ENCODE peak calls at places on chromosomes 16 and 17, in eight cellular contexts. H is fibroblast of mammary gland, J is adrenal gland, V is GM12878, B is ascending aorta, L is mucosa of descending colon, D is fibroblast of lung, R is thoracic aorta. W is an unnamed sample.
A peak's percentile ranks its signal among the peaks of the same experiment; 100 is the strongest.

GRCh38 chr17:61551255-61551742 is 39.7 kb downstream of the NACA2 start:
- DNase-seq in J (no peak), H (peak; percentile 57), V (no peak), L (no peak), D (peak; percentile 79), R (no peak), B (no peak), W (no peak)

GRCh38 chr17:28747046-28747691 is 3.4 kb downstream of the TRAF4 start:
- DNase-seq in L (peak; percentile 74), J (peak; percentile 69), V (no peak), B (no peak), R (no peak), H (no peak), D (no peak), W (peak; percentile 65)

GRCh38 chr17:75622071-75622470 is 11.2 kb upstream of the SMIM5 start:
- DNase-seq in H (no peak), R (no peak), V (no peak), L (no peak), J (no peak), D (no peak), B (no peak), W (no peak)

GRCh38 chr16:58578642-58579041 is 51.0 kb downstream of the CNOT1 start:
- DNase-seq in D (no peak), B (no peak), V (no peak), L (no peak), H (no peak), R (no peak), J (no peak), W (no peak)

GRCh38 chr17:58520843-58521430 is 6.5 kb upstream of the MTMR4 start:
- DNase-seq in D (no peak), J (no peak), H (peak; percentile 18), R (no peak), L (no peak), V (no peak), B (no peak), W (no peak)

GRCh38 chr17:8470447-8471047 is 34.9 kb downstream of the NDEL1 start:
- DNase-seq in R (no peak), J (peak; percentile 95), D (no peak), V (no peak), L (no peak), H (peak; percentile 52), B (no peak), W (no peak)

GRCh38 chr16:12833939-12834338 is 30.3 kb upstream of the CPPED1 start:
- DNase-seq in L (no peak), B (no peak), J (peak; percentile 24), V (no peak), R (no peak), H (no peak), D (no peak), W (no peak)

GRCh38 chr16:70162041-70162451 is 11.5 kb upstream of the CLEC18C start:
- DNase-seq in D (peak; percentile 71), L (no peak), H (peak; percentile 83), B (no peak), V (no peak), J (no peak), R (no peak), W (no peak)

GRCh38 chr16:53805747-53806146 is 101.8 kb downstream of the FTO start:
- DNase-seq in D (no peak), J (no peak), V (no peak), B (no peak), L (no peak), R (no peak), H (no peak), W (no peak)

GRCh38 chr16:5451641-5452040 is 354.0 kb upstream of the EEF2KMT start:
- DNase-seq in J (no peak), V (no peak), R (no peak), D (no peak), B (no peak), L (no peak), H (no peak), W (no peak)

GRCh38 chr16:1458336-1458976 is 14.1 kb upstream of the CCDC154 start:
- DNase-seq in V (no peak), J (no peak), H (peak; percentile 57), L (no peak), R (no peak), D (peak; percentile 5), B (no peak), W (peak; percentile 90)

GRCh38 chr17:36647598-36647997 is 46.2 kb downstream of the MRM1 start:
- DNase-seq in V (no peak), R (no peak), J (no peak), D (no peak), B (no peak), L (no peak), H (no peak), W (no peak)

GRCh38 chr16:46830902-46831647 is at the start of gene C16orf87:
- DNase-seq in V (peak; percentile 63), D (peak; percentile 93), L (peak; percentile 96), H (peak; percentile 86), B (peak; percentile 80), R (peak; percentile 76), J (peak; percentile 93), W (peak; percentile 97)

GRCh38 chr17:32519769-32520701 is 33.2 kb downstream of the CDK5R1 start:
- DNase-seq in D (no peak), R (no peak), J (no peak), L (no peak), H (peak; percentile 17), B (no peak), V (peak; percentile 52), W (no peak)

GRCh38 chr16:54067317-54068065 is 219.1 kb downstream of the IRX3 start:
- DNase-seq in D (peak; percentile 11), J (no peak), V (no peak), B (no peak), L (no peak), H (no peak), R (no peak), W (no peak)

GRCh38 chr17:16954541-16954940 is 17.4 kb downstream of the TNFRSF13B start:
- DNase-seq in V (no peak), R (no peak), H (no peak), B (no peak), D (no peak), J (no peak), L (no peak), W (no peak)

GRCh38 chr17:2011421-2012371 is 13.4 kb downstream of the RTN4RL1 start:
- DNase-seq in R (no peak), D (peak; percentile 76), J (no peak), V (no peak), L (peak; percentile 72), H (peak; percentile 49), B (no peak), W (no peak)

DNA sequence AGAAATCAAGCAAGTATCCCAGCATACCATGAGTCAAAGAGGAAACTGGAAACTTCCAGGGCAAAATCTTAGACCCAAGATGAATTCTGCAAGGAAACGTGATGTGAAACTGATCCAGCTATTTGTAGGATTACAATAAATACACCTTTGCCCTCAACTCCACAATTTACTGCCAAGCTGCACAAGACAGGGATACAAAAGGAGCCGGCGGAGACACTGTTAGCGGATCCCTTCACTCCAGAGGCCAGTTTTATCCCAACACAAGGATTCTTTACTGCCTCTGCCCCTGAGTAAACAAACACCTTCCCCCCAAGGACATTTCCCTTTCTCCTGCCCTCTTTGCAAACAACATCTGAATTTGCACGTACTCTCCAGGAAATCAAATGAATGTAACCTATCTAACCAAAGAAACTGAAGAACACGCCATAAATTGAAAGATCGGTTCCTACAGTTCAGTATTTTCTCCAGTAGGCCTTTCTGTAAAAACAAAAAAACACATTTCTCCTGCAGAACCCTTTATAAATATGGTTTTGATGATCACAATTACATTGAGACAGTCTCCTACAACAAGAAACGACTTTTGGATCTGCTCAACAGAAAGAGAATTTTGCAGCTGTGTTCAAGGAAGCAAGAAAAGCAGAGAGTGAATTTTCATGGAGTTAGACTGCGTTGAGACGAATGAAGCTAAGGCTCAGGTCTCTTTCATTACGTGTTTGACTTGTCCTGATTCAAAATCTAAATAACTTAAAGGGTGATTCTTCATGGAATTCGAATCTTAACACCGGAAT is 1.4 kb upstream of the CBX2 start:
- DNase-seq in L (no peak), B (no peak), V (no peak), D (no peak), H (no peak), J (no peak), R (no peak), W (no peak)
- TF ChIP-seq CTCF in L (no peak), B (no peak), V (no peak), D (no peak), H (no peak), J (no peak), R (no peak), W (no peak)

DNA sequence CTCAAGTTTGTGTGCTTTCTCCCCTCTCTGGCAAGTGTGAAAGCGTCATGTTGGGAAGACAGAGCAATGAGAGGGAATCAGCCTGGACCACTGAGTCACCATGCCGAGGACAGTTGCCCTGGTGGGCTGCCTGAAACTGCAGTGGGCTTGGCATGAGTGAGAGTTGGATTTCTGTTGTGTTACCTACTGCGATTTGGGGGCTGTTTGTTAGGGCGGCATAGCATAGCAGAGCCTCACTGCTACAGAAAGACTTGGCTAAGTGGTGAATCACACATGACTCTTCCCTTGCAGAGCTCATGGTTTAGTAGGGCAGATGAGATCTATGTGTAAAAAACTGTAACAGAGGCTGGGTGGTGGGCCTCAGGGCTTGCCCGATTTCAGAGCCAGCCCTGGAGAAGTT is 324.6 kb downstream of the C16orf95 start:
- DNase-seq in R (no peak), D (no peak), H (peak; percentile 28), V (no peak), L (no peak), B (no peak), J (no peak), W (no peak)
- TF ChIP-seq CTCF in R (no peak), D (no peak), H (no peak), V (no peak), L (no peak), B (no peak), J (no peak), W (no peak)

GRCh38 chr17:44761932-44762810 is 3.4 kb downstream of the ADAM11 start:
- DNase-seq in L (no peak), R (no peak), H (no peak), B (no peak), V (no peak), D (no peak), J (no peak), W (no peak)
- TF ChIP-seq CTCF in L (no peak), R (no peak), H (no peak), B (no peak), V (no peak), D (no peak), J (no peak), W (no peak)

GRCh38 chr17:81869221-81870154 is 1.6 kb downstream of the ARHGDIA start:
- DNase-seq in V (no peak), D (peak; percentile 32), L (peak; percentile 72), R (no peak), J (no peak), B (no peak), H (peak; percentile 27), W (no peak)

GRCh38 chr17:81870155-81870977 is 771 bp downstream of the ARHGDIA start:
- DNase-seq in R (no peak), J (peak; percentile 65), B (no peak), D (peak; percentile 46), L (peak; percentile 75), V (no peak), H (peak; percentile 69), W (no peak)

GRCh38 chr17:81870978-81871386 is at the start of gene ARHGDIA:
- DNase-seq in D (no peak), B (no peak), R (no peak), J (no peak), L (no peak), H (peak; percentile 4), V (no peak), W (no peak)

GRCh38 chr17:81868674-81869220 is 2.4 kb downstream of the ARHGDIA start:
- DNase-seq in R (no peak), B (no peak), H (peak; percentile 89), L (peak; percentile 76), J (peak; percentile 72), D (peak; percentile 87), V (no peak), W (peak; percentile 92)

GRCh38 chr17:81871387-81872120 is 417 bp upstream of the ARHGDIA start:
- DNase-seq in R (peak; percentile 80), D (peak; percentile 89), L (peak; percentile 97), J (peak; percentile 96), B (peak; percentile 74), V (peak; percentile 53), H (peak; percentile 83), W (peak; percentile 97)
- TF ChIP-seq CTCF in R (peak; percentile 10), D (no peak), L (peak; percentile 27), J (no peak), B (peak; percentile 53), V (no peak), H (no peak), W (peak; percentile 67)